ENCODE peak calls at places on chromosomes 13 and 19, in eight cellular contexts. K, Z, T, B, Q, U, I and Y are unnamed samples. For H3K4me1, the result is how much of the 10 kb centered on the place peaks cover.

GRCh38 chr19:5133986-5134595 is 165.2 kb downstream of the KDM4B start:
- DNase-seq in K (no peak), Z (no peak), T (no peak), B (no peak), Q (no peak), U (no peak), I (no peak), Y (no peak)

GRCh38 chr13:40589285-40590109 is 76.9 kb downstream of the FOXO1 start:
- DNase-seq in K (peak), Z (no peak), T (peak), B (peak), Q (no peak), U (no peak), I (no peak), Y (no peak)

GRCh38 chr19:4399871-4400768 is at the start of gene SH3GL1:
- DNase-seq in K (peak), Z (peak), T (peak), B (peak), Q (peak), U (peak), I (peak), Y (peak)

GRCh38 chr19:13923194-13923987 is 14.8 kb downstream of the PODNL1 start:
- DNase-seq in K (no peak), Z (no peak), T (no peak), B (no peak), Q (no peak), U (no peak), I (no peak), Y (no peak)

GRCh38 chr19:37698216-37698615 is 21.3 kb downstream of the ZNF607 start:
- DNase-seq in K (no peak), Z (no peak), T (peak), B (no peak), Q (no peak), U (no peak), I (no peak), Y (no peak)

GRCh38 chr13:110471833-110472162 is 89.7 kb downstream of the RAB20 start:
- DNase-seq in K (no peak), Z (peak), T (peak), B (peak), Q (peak), U (peak), I (no peak), Y (peak)

GRCh38 chr13:51957377-51958216 is 53.7 kb downstream of the ATP7B start:
- DNase-seq in K (no peak), Z (no peak), T (no peak), B (no peak), Q (no peak), U (no peak), I (no peak), Y (no peak)

GRCh38 chr19:29963576-29963975 is 21.5 kb downstream of the URI1 start:
- DNase-seq in K (no peak), Z (no peak), T (no peak), B (no peak), Q (no peak), U (no peak), I (no peak), Y (no peak)

GRCh38 chr19:51366050-51366998 is at the start of gene ETFB:
- DNase-seq in K (peak), Z (peak), T (peak), B (peak), Q (peak), U (peak), I (peak), Y (peak)

GRCh38 chr13:39515231-39515630 is 87.8 kb downstream of the LHFPL6 start:
- DNase-seq in K (no peak), Z (no peak), T (no peak), B (no peak), Q (no peak), U (no peak), I (no peak), Y (no peak)

GRCh38 chr19:3162418-3163229 is 15.9 kb upstream of the S1PR4 start:
- DNase-seq in K (no peak), Z (no peak), T (no peak), B (no peak), Q (no peak), U (no peak), I (no peak), Y (no peak)

GRCh38 chr13:98459171-98459681 is 117.7 kb downstream of the STK24 start:
- DNase-seq in K (no peak), Z (no peak), T (no peak), B (no peak), Q (no peak), U (no peak), I (no peak), Y (no peak)

DNA sequence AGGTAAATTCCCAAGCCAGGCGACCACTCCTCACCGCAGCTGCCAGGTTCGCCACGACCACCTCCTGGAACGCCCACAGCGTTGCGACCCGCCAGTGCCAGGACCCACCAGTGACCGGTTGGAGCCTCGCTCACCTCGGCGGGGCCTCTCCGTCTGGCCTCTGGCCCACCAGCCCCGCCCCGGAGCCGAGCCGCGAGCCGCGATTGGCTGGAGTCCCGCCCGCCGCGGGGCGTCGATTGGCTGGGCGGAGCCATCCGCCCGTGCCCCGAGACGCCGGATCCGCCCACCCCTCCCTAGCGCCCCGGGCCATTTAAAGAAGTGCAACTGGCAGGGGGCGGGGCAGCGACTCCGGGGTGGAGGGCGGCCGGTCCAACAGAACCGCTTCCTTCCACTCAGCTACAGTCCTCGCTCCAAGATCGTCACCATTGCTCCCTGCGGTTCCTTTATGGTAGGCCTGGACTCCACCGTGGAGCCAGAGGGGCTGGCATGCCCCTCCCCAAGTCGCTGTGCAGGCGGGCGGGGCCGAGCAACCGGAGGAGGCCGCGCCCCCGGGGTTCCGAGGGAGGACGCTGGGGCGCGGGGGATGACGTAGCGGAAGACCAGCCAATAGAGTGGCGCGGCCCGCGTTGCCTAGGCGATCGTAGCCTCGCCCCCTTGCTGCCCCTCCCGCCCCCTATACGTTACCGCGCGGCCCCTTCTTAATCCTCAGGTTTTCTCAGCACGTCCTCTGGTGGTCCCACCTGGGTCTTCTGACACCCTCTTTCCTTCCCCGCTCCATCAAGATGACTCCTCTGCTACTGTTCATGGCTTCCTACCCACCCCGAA is at the start of gene SERTAD3:
- DNase-seq in K (peak), Z (peak), T (peak), B (peak), Q (peak), U (peak), I (peak), Y (peak)
- TF ChIP-seq CTCF in K (peak), Z (no peak), T (peak), B (peak), Q (peak), U (no peak), I (peak), Y (peak)

GRCh38 chr19:7263066-7263465 is 31.1 kb downstream of the INSR start:
- DNase-seq in K (no peak), Z (no peak), T (no peak), B (no peak), Q (no peak), U (no peak), I (no peak), Y (no peak)

GRCh38 chr19:7264858-7265257 is 29.4 kb downstream of the INSR start:
- DNase-seq in K (no peak), Z (no peak), T (no peak), B (no peak), Q (no peak), U (no peak), I (no peak), Y (no peak)

GRCh38 chr19:7263521-7263920 is 30.7 kb downstream of the INSR start:
- DNase-seq in K (no peak), Z (no peak), T (no peak), B (no peak), Q (no peak), U (no peak), I (no peak), Y (no peak)

GRCh38 chr19:7260161-7260560 is 34.1 kb downstream of the INSR start:
- DNase-seq in K (no peak), Z (no peak), T (no peak), B (no peak), Q (no peak), U (no peak), I (no peak), Y (no peak)

DNA sequence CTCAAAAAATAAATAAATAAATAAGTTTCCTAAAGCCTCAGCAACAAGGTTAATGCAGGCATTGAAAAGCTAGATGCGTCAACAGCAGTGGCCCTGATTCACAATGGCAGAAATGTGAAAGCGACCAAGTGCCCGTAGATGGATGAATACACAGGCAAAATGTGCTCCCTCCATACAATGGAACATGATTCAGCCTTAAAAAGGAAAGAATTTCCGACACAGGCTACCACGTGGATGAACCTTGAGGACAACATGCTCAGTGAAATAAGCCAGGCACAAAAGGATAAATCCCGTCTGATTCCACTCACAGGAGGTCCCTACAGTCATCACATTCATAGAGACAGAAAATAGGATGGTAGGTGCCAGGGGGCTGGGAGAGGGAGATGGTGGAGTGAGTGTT is 31.7 kb downstream of the INSR start:
- DNase-seq in K (no peak), Z (no peak), T (no peak), B (no peak), Q (no peak), U (no peak), I (no peak), Y (no peak)
- H3K4me1 ChIP-seq in K (under half), Z (under half), T (under half), B (half or more), Q (under half), U (half or more), I (under half), Y (under half)

DNA sequence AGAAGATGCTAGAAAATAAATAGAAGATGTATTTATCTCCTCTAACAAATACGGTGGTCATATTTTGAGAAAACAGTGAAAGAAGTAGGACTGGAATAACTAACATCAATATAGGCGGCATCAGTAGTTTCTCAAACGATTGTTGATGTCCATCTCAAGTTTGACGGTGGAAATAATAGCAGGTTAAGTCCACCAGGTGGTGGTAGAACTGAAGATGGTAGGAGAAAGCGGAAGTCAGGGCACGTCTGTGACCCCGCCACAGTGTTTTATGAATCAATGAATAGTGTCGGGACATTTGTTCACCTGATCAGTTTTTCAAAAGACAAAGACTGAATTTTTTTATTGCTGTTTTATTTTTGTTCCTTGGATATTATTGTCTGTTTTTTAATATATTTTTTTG is 706.4 kb upstream of the SLC10A2 start:
- DNase-seq in K (no peak), Z (no peak), T (no peak), B (no peak), Q (no peak), U (no peak), I (no peak), Y (no peak)
- TF ChIP-seq CTCF in K (no peak), Z (no peak), T (no peak), B (no peak), Q (no peak), U (no peak), I (no peak), Y (no peak)

GRCh38 chr13:114225610-114226009 is 9.1 kb upstream of the CDC16 start:
- DNase-seq in K (no peak), Z (no peak), T (no peak), B (no peak), Q (no peak), U (no peak), I (no peak), Y (no peak)
- H3K4me1 ChIP-seq in K (under half), Z (under half), T (under half), B (under half), Q (under half), U (under half), I (under half), Y (under half)

DNA sequence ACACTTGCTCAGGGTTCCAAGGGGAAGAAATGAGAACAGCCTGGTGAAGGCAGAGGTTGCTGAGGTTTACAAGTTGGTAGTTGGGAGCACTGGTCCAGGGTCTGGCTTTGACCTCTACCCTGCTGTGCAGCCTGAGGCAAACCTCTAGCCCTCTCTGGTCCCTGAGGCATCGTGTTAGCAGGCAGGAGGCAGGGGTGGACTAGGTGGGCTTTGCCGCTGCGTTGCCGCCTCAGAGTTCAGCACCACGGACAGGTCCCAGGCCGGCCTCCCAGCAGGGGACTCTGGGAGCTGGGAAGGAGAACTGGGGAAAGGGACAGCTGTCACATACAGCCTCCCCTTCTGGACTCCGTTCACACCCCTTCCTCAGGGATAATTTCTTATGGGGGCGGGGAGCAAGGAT is 3.1 kb downstream of the NCAN start:
- DNase-seq in K (peak), Z (no peak), T (peak), B (no peak), Q (no peak), U (no peak), I (no peak), Y (no peak)
- TF ChIP-seq CTCF in K (no peak), Z (no peak), T (no peak), B (no peak), Q (no peak), U (no peak), I (no peak), Y (no peak)

GRCh38 chr19:1259873-1260748 is 9.0 kb upstream of the CIRBP start:
- DNase-seq in K (peak), Z (peak), T (no peak), B (no peak), Q (peak), U (no peak), I (no peak), Y (no peak)
- H3K4me1 ChIP-seq in K (under half), Z (under half), T (half or more), B (half or more), Q (half or more), U (half or more), I (under half), Y (under half)

DNA sequence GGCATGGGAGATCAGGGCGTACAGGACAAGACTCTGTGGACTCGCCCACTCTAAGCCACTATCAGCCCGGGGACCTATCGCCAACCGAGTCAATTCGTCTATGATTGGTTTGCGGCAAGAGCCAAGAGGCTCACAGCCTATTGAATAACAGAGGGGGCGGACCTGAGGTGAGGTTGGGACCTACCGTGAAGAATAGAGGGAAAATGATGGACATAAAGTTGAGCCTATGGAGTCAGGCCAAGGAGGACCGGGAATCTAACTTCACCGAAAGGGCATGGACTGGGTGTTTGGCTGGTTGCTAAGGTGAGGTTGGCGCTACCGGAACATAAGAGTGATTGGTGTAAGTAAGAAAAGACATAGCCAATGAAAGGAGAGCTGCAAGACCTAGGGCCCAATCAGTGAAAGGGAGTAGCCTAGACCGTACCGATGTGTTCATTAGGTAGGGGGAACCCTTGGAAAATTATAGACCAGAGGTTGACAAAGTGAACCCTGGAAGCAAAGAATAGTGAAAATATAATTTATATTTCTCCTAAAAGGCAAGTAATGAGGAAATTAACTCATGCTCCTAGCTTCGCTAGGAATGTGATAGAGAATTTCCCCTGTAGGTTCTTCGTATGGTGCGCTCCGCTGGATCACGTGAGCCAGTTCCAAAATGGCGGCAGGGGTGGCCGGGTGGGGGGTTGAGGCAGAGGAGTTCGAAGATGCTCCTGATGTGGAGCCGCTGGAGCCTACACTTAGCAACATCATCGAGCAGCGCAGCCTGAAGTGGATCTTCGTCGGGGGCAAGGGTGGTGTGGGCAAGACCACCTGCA is at the start of gene GET3:
- DNase-seq in K (peak), Z (peak), T (peak), B (peak), Q (peak), U (peak), I (peak), Y (peak)
- TF ChIP-seq CTCF in K (no peak), Z (no peak), T (no peak), B (no peak), Q (no peak), U (no peak), I (peak), Y (no peak)